ENCODE peak calls at places on chromosomes 11 and 22, in ten cellular contexts. One of them, this sample, is unnamed.

GRCh38 chr11:1472180-1473005 is 14.2 kb downstream of the MOB2 start:
- DNase-seq in left lung: peak
- DNase-seq in Peyer's patch: no peak
- DNase-seq in A549: no peak
- DNase-seq in sigmoid colon: peak
- DNase-seq in IMR-90: no peak
- DNase-seq in GM12878: no peak
- DNase-seq in HL-60: no peak
- DNase-seq in fibroblast of lung: no peak
- DNase-seq in OCI-LY7: no peak
- DNase-seq in this sample: no peak

GRCh38 chr11:126061707-126062678 is 673 bp downstream of the CDON start:
- DNase-seq in left lung: peak
- DNase-seq in Peyer's patch: peak
- DNase-seq in A549: peak
- DNase-seq in sigmoid colon: peak
- DNase-seq in IMR-90: peak
- DNase-seq in GM12878: no peak
- DNase-seq in HL-60: no peak
- DNase-seq in fibroblast of lung: peak
- DNase-seq in OCI-LY7: peak
- DNase-seq in this sample: peak

GRCh38 chr11:66478823-66479740 is 1.2 kb upstream of the DPP3 start:
- DNase-seq in left lung: peak
- DNase-seq in Peyer's patch: peak
- DNase-seq in A549: peak
- DNase-seq in sigmoid colon: peak
- DNase-seq in IMR-90: peak
- DNase-seq in GM12878: no peak
- DNase-seq in HL-60: no peak
- DNase-seq in fibroblast of lung: peak
- DNase-seq in OCI-LY7: peak
- DNase-seq in this sample: no peak

GRCh38 chr11:68773521-68774187 is 22.3 kb upstream of the TESMIN start:
- DNase-seq in left lung: no peak
- DNase-seq in Peyer's patch: no peak
- DNase-seq in A549: no peak
- DNase-seq in sigmoid colon: no peak
- DNase-seq in IMR-90: peak
- DNase-seq in GM12878: no peak
- DNase-seq in HL-60: no peak
- DNase-seq in fibroblast of lung: peak
- DNase-seq in OCI-LY7: no peak
- DNase-seq in this sample: no peak

GRCh38 chr22:42747701-42748513 is 27.2 kb upstream of the A4GALT start:
- DNase-seq in left lung: no peak
- DNase-seq in Peyer's patch: no peak
- DNase-seq in A549: no peak
- DNase-seq in sigmoid colon: no peak
- DNase-seq in IMR-90: peak
- DNase-seq in GM12878: no peak
- DNase-seq in HL-60: no peak
- DNase-seq in fibroblast of lung: peak
- DNase-seq in OCI-LY7: no peak
- DNase-seq in this sample: no peak

GRCh38 chr11:46597609-46598219 is 3.9 kb upstream of the AMBRA1 start:
- DNase-seq in left lung: no peak
- DNase-seq in Peyer's patch: no peak
- DNase-seq in A549: no peak
- DNase-seq in sigmoid colon: no peak
- DNase-seq in IMR-90: peak
- DNase-seq in GM12878: no peak
- DNase-seq in HL-60: no peak
- DNase-seq in fibroblast of lung: peak
- DNase-seq in OCI-LY7: no peak
- DNase-seq in this sample: no peak

GRCh38 chr22:43743929-43744643 is 68.0 kb downstream of the EFCAB6 start:
- DNase-seq in left lung: no peak
- DNase-seq in Peyer's patch: no peak
- DNase-seq in A549: no peak
- DNase-seq in sigmoid colon: no peak
- DNase-seq in IMR-90: no peak
- DNase-seq in GM12878: no peak
- DNase-seq in HL-60: no peak
- DNase-seq in fibroblast of lung: no peak
- DNase-seq in OCI-LY7: no peak
- DNase-seq in this sample: no peak

GRCh38 chr11:12680246-12680939 is 6.2 kb downstream of the TEAD1 start:
- DNase-seq in left lung: peak
- DNase-seq in Peyer's patch: peak
- DNase-seq in A549: peak
- DNase-seq in sigmoid colon: peak
- DNase-seq in IMR-90: peak
- DNase-seq in GM12878: no peak
- DNase-seq in HL-60: no peak
- DNase-seq in fibroblast of lung: peak
- DNase-seq in OCI-LY7: no peak
- DNase-seq in this sample: peak

GRCh38 chr11:114348200-114349191 is 51.8 kb downstream of the C11orf71 start:
- DNase-seq in left lung: no peak
- DNase-seq in Peyer's patch: peak
- DNase-seq in A549: peak
- DNase-seq in sigmoid colon: no peak
- DNase-seq in IMR-90: peak
- DNase-seq in GM12878: no peak
- DNase-seq in HL-60: peak
- DNase-seq in fibroblast of lung: peak
- DNase-seq in OCI-LY7: peak
- DNase-seq in this sample: no peak

GRCh38 chr11:114350022-114350421 is 50.3 kb downstream of the C11orf71 start:
- DNase-seq in left lung: no peak
- DNase-seq in Peyer's patch: no peak
- DNase-seq in A549: no peak
- DNase-seq in sigmoid colon: no peak
- DNase-seq in IMR-90: no peak
- DNase-seq in GM12878: no peak
- DNase-seq in HL-60: no peak
- DNase-seq in fibroblast of lung: peak
- DNase-seq in OCI-LY7: no peak
- DNase-seq in this sample: no peak

GRCh38 chr11:114358711-114359110 is 41.6 kb downstream of the C11orf71 start:
- DNase-seq in left lung: no peak
- DNase-seq in Peyer's patch: no peak
- DNase-seq in A549: no peak
- DNase-seq in sigmoid colon: no peak
- DNase-seq in IMR-90: peak
- DNase-seq in GM12878: no peak
- DNase-seq in HL-60: peak
- DNase-seq in fibroblast of lung: peak
- DNase-seq in OCI-LY7: no peak
- DNase-seq in this sample: no peak

GRCh38 chr11:114354076-114354475 is 46.2 kb downstream of the C11orf71 start:
- DNase-seq in left lung: no peak
- DNase-seq in Peyer's patch: no peak
- DNase-seq in A549: peak
- DNase-seq in sigmoid colon: no peak
- DNase-seq in IMR-90: peak
- DNase-seq in GM12878: no peak
- DNase-seq in HL-60: no peak
- DNase-seq in fibroblast of lung: peak
- DNase-seq in OCI-LY7: no peak
- DNase-seq in this sample: no peak

DNA sequence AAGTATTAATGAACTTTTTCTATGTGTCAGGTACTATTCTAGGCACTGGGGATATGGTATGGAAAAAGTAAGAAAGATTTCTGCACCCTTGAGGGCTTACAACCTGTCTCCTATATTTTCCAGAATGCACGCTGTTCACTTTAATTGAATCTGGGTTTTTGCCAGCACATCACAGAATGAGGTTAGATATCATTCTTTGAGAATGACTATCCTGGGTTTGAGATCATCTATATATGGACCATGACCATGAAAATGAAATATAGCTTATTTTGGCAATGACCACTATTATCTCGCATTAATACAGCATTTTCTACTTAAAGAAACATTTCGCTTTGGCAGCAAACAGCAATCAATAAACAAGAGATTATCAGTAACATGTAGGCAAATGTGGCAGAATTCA is 46.9 kb downstream of the C11orf71 start:
- DNase-seq in left lung: no peak
- DNase-seq in Peyer's patch: no peak
- DNase-seq in A549: no peak
- DNase-seq in sigmoid colon: no peak
- DNase-seq in IMR-90: peak
- DNase-seq in GM12878: no peak
- DNase-seq in HL-60: no peak
- DNase-seq in fibroblast of lung: peak
- DNase-seq in OCI-LY7: no peak
- DNase-seq in this sample: no peak
- H3K4me3 ChIP-seq in left lung: no peak
- H3K4me3 ChIP-seq in Peyer's patch: no peak
- H3K4me3 ChIP-seq in A549: no peak
- H3K4me3 ChIP-seq in sigmoid colon: no peak
- H3K4me3 ChIP-seq in IMR-90: no peak
- H3K4me3 ChIP-seq in GM12878: no peak
- H3K4me3 ChIP-seq in HL-60: no peak
- H3K4me3 ChIP-seq in fibroblast of lung: no peak
- H3K4me3 ChIP-seq in OCI-LY7: no peak
- H3K4me3 ChIP-seq in this sample: no peak

DNA sequence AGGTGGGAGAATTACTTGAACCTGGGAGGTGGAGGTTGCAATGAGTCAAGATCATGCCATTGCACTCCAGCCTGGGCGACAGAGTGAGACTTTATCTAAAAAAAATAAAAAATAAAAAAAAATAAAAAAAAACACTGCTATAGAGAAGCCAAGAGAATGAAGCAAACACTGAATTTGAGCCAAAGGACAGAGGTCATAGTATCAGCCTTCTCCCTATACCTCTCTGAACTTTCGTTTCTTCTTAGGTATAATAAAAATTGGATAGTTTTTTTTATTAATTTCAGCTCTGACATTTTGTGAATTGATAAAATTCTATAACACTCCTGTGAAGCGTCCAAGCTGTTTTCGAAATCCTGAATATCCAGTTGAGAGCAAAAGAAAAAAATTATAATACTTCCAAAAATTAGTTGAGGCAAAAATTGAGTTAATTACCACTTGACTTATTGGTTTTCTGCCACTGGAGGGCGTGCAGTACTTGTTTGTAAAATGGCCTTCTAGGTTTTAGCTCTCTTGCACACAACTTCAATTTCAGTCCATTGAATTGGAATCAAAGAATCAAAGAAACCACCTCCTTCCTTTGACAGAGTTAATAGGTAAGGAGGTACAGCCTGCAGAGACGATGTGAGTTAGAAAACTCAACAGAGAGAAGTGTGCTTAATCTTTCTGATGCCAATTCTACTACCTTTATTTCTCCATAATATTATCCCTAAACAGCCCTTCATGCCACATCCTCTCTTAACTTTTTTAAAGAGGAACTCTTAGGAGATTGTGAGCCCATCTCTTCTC is 143.2 kb downstream of the BBOX1 start:
- DNase-seq in left lung: no peak
- DNase-seq in Peyer's patch: peak
- DNase-seq in A549: peak
- DNase-seq in sigmoid colon: peak
- DNase-seq in IMR-90: peak
- DNase-seq in GM12878: peak
- DNase-seq in HL-60: peak
- DNase-seq in fibroblast of lung: peak
- DNase-seq in OCI-LY7: peak
- DNase-seq in this sample: peak
- TF ChIP-seq CTCF in left lung: peak
- TF ChIP-seq CTCF in Peyer's patch: peak
- TF ChIP-seq CTCF in A549: peak
- TF ChIP-seq CTCF in sigmoid colon: peak
- TF ChIP-seq CTCF in IMR-90: peak
- TF ChIP-seq CTCF in GM12878: peak
- TF ChIP-seq CTCF in HL-60: peak
- TF ChIP-seq CTCF in fibroblast of lung: peak
- TF ChIP-seq CTCF in OCI-LY7: peak
- TF ChIP-seq CTCF in this sample: peak

GRCh38 chr11:87022738-87023137 is 15.0 kb upstream of the TMEM135 start:
- DNase-seq in left lung: no peak
- DNase-seq in Peyer's patch: no peak
- DNase-seq in A549: no peak
- DNase-seq in sigmoid colon: no peak
- DNase-seq in IMR-90: no peak
- DNase-seq in GM12878: no peak
- DNase-seq in HL-60: no peak
- DNase-seq in fibroblast of lung: no peak
- DNase-seq in OCI-LY7: no peak
- DNase-seq in this sample: no peak

GRCh38 chr11:87022254-87022653 is 15.5 kb upstream of the TMEM135 start:
- DNase-seq in left lung: no peak
- DNase-seq in Peyer's patch: no peak
- DNase-seq in A549: no peak
- DNase-seq in sigmoid colon: no peak
- DNase-seq in IMR-90: no peak
- DNase-seq in GM12878: no peak
- DNase-seq in HL-60: no peak
- DNase-seq in fibroblast of lung: no peak
- DNase-seq in OCI-LY7: no peak
- DNase-seq in this sample: no peak

GRCh38 chr11:87020764-87021365 is 16.9 kb upstream of the TMEM135 start:
- DNase-seq in left lung: no peak
- DNase-seq in Peyer's patch: no peak
- DNase-seq in A549: no peak
- DNase-seq in sigmoid colon: no peak
- DNase-seq in IMR-90: peak
- DNase-seq in GM12878: no peak
- DNase-seq in HL-60: no peak
- DNase-seq in fibroblast of lung: no peak
- DNase-seq in OCI-LY7: no peak
- DNase-seq in this sample: no peak

GRCh38 chr11:87020336-87020735 is 17.4 kb upstream of the TMEM135 start:
- DNase-seq in left lung: no peak
- DNase-seq in Peyer's patch: no peak
- DNase-seq in A549: no peak
- DNase-seq in sigmoid colon: no peak
- DNase-seq in IMR-90: no peak
- DNase-seq in GM12878: no peak
- DNase-seq in HL-60: no peak
- DNase-seq in fibroblast of lung: no peak
- DNase-seq in OCI-LY7: no peak
- DNase-seq in this sample: no peak

DNA sequence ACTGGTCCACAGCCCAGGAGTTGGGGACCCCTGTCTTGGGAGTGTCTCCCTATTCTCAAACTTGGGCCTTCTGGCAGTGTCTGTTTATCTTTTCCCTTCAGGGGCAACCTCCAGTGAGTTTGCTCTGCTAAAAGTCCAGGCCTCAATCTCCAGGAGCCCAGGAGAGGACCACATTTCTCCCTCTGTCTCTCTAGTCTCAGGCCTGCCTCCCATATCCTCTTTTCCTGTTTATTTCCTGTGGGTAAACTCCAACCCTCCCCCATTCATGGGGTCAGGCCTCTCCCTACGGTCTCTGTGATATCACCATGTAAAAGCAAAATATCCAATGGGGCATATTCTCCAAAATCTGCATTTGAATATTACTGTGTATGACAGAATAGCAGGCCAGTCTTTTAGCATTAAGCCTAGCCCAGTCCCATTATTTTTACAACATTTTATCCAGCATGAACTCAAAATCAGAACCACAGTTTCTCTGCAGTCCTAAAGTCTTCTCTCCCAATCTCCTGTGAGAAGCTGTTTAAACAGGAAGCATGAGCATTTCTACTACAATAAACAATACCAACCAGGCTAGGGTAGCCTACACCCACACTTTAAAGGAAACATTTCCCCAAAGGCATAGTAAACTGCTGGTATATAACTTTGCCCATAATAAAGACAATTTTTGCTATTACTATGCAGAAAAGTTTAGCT is 18.0 kb upstream of the TMEM135 start:
- DNase-seq in left lung: no peak
- DNase-seq in Peyer's patch: no peak
- DNase-seq in A549: no peak
- DNase-seq in sigmoid colon: no peak
- DNase-seq in IMR-90: peak
- DNase-seq in GM12878: no peak
- DNase-seq in HL-60: no peak
- DNase-seq in fibroblast of lung: no peak
- DNase-seq in OCI-LY7: no peak
- DNase-seq in this sample: no peak
- H3K27ac ChIP-seq in left lung: peak
- H3K27ac ChIP-seq in Peyer's patch: no peak
- H3K27ac ChIP-seq in A549: no peak
- H3K27ac ChIP-seq in sigmoid colon: no peak
- H3K27ac ChIP-seq in IMR-90: peak
- H3K27ac ChIP-seq in GM12878: no peak
- H3K27ac ChIP-seq in HL-60: no peak
- H3K27ac ChIP-seq in fibroblast of lung: no peak
- H3K27ac ChIP-seq in OCI-LY7: no peak
- H3K27ac ChIP-seq in this sample: no peak

GRCh38 chr22:25419247-25420113 is 145.0 kb upstream of the GRK3 start:
- DNase-seq in left lung: no peak
- DNase-seq in Peyer's patch: peak
- DNase-seq in A549: no peak
- DNase-seq in sigmoid colon: peak
- DNase-seq in IMR-90: peak
- DNase-seq in GM12878: peak
- DNase-seq in HL-60: peak
- DNase-seq in fibroblast of lung: no peak
- DNase-seq in OCI-LY7: peak
- DNase-seq in this sample: peak
- H3K4me3 ChIP-seq in left lung: peak
- H3K4me3 ChIP-seq in Peyer's patch: no peak
- H3K4me3 ChIP-seq in A549: no peak
- H3K4me3 ChIP-seq in sigmoid colon: peak
- H3K4me3 ChIP-seq in IMR-90: peak
- H3K4me3 ChIP-seq in GM12878: peak
- H3K4me3 ChIP-seq in HL-60: peak
- H3K4me3 ChIP-seq in fibroblast of lung: no peak
- H3K4me3 ChIP-seq in OCI-LY7: peak
- H3K4me3 ChIP-seq in this sample: peak